ENCODE peak calls at places on chromosomes 1 and 21, in four cellular contexts. H, R, I and Q are unnamed samples.

GRCh38 chr1:243462929-243463697 is 207.3 kb downstream of the SDCCAG8 start:
- DNase-seq in R (no peak), H (no peak), I (no peak), Q (no peak)

GRCh38 chr1:157852476-157852875 is 10.9 kb upstream of the CD5L start:
- DNase-seq in R (no peak), I (no peak), H (no peak), Q (peak)

GRCh38 chr1:14598498-14599172 is at the start of gene KAZN:
- DNase-seq in I (peak), H (peak), R (peak), Q (no peak)

GRCh38 chr1:166695115-166695514 is 144.2 kb upstream of the POGK start:
- DNase-seq in H (no peak), R (no peak), I (no peak), Q (no peak)

GRCh38 chr1:56816264-56816663 is 2.9 kb downstream of the FYB2 start:
- DNase-seq in I (no peak), H (no peak), R (no peak), Q (no peak)

GRCh38 chr1:64624446-64624766 is 120.5 kb upstream of the RAVER2 start:
- DNase-seq in H (no peak), R (peak), I (peak), Q (peak)

GRCh38 chr1:198657550-198658064 is 18.8 kb downstream of the PTPRC start:
- DNase-seq in I (no peak), H (peak), R (no peak), Q (peak)

GRCh38 chr1:44406761-44407429 is 1.8 kb downstream of the RNF220 start:
- DNase-seq in I (peak), H (peak), R (peak), Q (no peak)

GRCh38 chr1:201535046-201535777 is 3.7 kb upstream of the NAV1 start:
- DNase-seq in I (no peak), H (peak), R (no peak), Q (peak)

GRCh38 chr21:46126321-46127238 is 28.7 kb downstream of the COL6A2 start:
- DNase-seq in R (peak), I (no peak), H (no peak), Q (no peak)

GRCh38 chr1:68600049-68600661 is 103.3 kb upstream of the DEPDC1 start:
- DNase-seq in I (no peak), R (peak), H (no peak), Q (no peak)

GRCh38 chr1:27436204-27437159 is 44.1 kb downstream of the GPR3 start:
- DNase-seq in R (no peak), I (no peak), H (peak), Q (peak)

GRCh38 chr1:25148673-25149300 is 83.5 kb downstream of the SYF2 start:
- DNase-seq in H (no peak), R (no peak), I (peak), Q (no peak)

GRCh38 chr1:31423418-31423947 is 10.5 kb downstream of the SERINC2 start:
- DNase-seq in H (no peak), I (no peak), R (no peak), Q (no peak)

GRCh38 chr1:153400244-153400643 is 9.4 kb upstream of the S100A8 start:
- DNase-seq in H (no peak), R (no peak), I (no peak), Q (no peak)

GRCh38 chr1:201094829-201095228 is 17.4 kb downstream of the CACNA1S start:
- DNase-seq in I (no peak), H (no peak), R (no peak), Q (no peak)

GRCh38 chr21:25691931-25692330 is 42.8 kb downstream of the ATP5PF start:
- DNase-seq in R (no peak), I (no peak), H (no peak), Q (no peak)

GRCh38 chr1:198399452-198399851 is 141.0 kb downstream of the ATP6V1G3 start:
- DNase-seq in I (no peak), R (no peak), H (no peak), Q (no peak)

GRCh38 chr1:7384679-7385078 is 386.4 kb upstream of the VAMP3 start:
- DNase-seq in R (no peak), I (no peak), H (no peak), Q (no peak)

DNA sequence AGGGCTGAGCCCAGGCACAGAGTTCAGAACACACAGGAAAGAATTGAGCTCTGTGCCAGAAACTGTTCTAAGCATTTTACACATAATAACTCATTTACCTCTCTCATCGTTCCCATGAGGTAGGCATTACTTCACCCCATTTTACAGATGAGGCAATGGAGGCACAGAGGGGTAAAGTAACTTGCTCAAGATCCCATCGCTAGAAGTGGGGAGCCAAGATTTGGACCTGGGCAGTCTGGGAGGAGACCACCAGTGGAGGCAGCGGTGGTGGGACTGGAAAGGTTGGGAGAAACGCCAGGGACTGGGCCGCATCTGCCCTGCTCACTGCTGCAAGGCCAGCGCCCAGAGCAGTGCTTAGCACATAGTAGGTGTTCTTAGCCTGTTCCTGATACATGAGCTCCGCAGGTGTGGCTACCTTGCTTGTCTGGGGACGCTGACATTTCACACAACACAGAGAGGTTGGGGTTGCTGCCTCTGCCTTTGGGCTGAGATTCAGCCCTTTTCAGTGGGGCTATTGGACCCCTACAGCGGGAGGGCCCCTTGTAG is 27.8 kb upstream of the EPS8L3 start:
- DNase-seq in I (no peak), R (no peak), H (no peak), Q (no peak)
- H3K4me3 ChIP-seq in I (no peak), R (no peak), H (no peak), Q (no peak)

GRCh38 chr1:160374701-160375443 is 8.0 kb downstream of the NHLH1 start:
- DNase-seq in I (no peak), R (peak), H (no peak), Q (no peak)
- H3K4me3 ChIP-seq in I (no peak), R (no peak), H (no peak), Q (no peak)

DNA sequence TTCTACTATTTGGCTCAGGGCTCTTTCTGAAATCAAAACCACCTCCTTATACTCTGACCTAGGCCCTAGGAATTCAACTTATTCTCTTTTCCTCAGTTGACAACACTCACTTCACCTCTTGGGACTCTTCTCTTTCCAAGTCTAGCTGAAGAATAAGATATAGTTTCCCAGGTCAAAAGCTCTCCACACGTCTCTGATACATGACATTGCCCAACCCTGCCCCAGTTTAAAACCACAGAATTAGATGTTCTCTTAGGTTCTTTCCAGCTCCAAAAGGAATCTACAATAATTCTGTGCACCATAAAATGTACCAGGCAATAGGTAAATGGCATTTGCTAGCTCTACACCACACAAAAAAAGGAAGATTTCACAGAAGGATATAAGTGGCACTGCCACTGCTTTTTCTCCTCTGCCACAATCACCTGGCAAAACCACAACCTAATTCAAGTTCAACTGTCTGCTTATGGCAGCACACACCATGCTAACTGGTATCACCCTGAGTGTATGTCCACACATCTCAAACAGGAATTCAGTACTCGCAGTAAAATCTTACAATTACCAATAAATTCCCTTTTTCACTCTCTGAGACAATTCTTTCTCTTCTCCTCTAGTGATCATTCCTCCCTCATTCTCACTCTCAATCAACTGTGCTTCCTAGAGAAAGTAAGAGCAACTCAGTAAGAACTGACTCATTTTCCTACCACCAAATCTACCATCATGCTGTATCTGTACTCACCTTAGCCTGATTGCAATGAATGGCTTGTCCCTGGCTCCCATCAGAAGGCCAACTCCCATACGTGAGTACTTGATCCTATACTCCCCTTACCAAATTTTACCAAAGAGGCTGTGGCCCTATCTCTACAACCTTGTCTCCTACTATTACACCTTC is 27.3 kb downstream of the ZBTB8OS start:
- DNase-seq in H (no peak), I (no peak), R (no peak), Q (no peak)
- H3K4me3 ChIP-seq in H (no peak), I (no peak), R (no peak), Q (no peak)

DNA sequence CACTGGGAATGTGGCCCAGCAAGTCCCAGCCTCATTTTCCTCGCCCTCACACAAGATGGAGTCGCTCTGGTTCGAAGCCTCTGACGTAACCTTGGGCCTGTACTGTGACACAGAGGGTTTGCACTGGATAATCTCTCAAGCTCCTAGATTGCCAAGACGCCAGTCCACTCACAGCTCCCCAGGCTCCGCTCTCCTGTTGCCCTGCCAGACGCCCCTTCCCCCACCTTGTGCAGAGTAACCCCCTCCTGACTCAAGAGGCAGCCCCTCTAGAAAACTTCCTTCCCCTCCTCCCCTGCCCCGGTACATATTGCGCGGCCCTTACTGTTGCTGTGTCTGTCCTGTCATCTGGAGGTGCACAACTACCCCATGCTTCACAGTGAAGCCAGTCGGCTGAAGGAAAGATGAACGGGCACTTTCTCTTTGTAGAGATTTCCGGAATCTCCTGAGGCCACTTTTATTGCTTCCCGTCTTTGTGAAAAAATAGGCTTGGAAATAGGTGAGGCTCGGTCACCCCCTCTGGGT is 996 bp upstream of the KIAA1614 start:
- DNase-seq in H (peak), R (no peak), I (no peak), Q (no peak)
- H3K4me3 ChIP-seq in H (peak), R (peak), I (peak), Q (peak)

GRCh38 chr1:34795916-34796315 is 3.1 kb downstream of the GJA4 start:
- DNase-seq in H (no peak), I (no peak), R (no peak), Q (no peak)
- H3K4me3 ChIP-seq in H (no peak), I (no peak), R (no peak), Q (no peak)

GRCh38 chr21:35045539-35046222 is 3.4 kb downstream of the RUNX1 start:
- DNase-seq in R (no peak), H (no peak), I (no peak), Q (no peak)

GRCh38 chr21:35046880-35047229 is 2.2 kb downstream of the RUNX1 start:
- DNase-seq in R (no peak), H (no peak), I (no peak), Q (no peak)

GRCh38 chr21:35048183-35048601 is 910 bp downstream of the RUNX1 start:
- DNase-seq in R (no peak), H (peak), I (no peak), Q (no peak)

GRCh38 chr21:35044770-35045538 is 4.1 kb downstream of the RUNX1 start:
- DNase-seq in H (no peak), I (no peak), R (no peak), Q (no peak)

DNA sequence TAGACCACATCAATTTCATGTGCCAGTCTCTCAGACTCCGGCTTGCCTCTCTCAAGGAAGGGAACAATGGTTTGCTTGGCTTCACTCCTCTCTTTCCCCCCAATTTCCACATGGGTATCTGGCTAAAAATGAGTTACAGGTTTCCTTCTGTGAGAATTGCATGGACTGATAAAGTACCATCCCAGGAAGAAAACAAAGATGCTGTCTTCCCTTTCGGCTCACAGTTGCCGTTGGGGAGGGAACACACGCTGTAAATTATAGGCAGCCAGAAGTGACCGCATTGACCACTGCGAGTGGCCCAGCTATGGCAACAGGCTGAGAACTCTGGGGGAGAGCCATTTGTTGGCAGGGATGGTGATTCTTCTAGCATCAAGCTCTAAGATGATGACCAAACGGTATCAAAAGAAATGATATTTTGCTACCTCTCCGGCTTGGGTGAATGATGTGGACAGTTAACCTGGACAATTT is 2.8 kb downstream of the RUNX1 start:
- DNase-seq in I (no peak), H (no peak), R (no peak), Q (no peak)
- H3K4me3 ChIP-seq in I (no peak), H (no peak), R (no peak), Q (peak)

GRCh38 chr1:156659672-156659993 is 17.6 kb downstream of the NES start:
- DNase-seq in I (no peak), H (no peak), R (no peak), Q (no peak)

GRCh38 chr1:156658945-156659574 is 17.1 kb downstream of the BCAN start:
- DNase-seq in R (no peak), H (no peak), I (no peak), Q (no peak)

GRCh38 chr1:156658496-156658895 is 16.6 kb downstream of the BCAN start:
- DNase-seq in R (no peak), H (no peak), I (no peak), Q (no peak)

GRCh38 chr1:156660752-156661112 is 16.5 kb downstream of the NES start:
- DNase-seq in H (no peak), R (no peak), I (no peak), Q (no peak)

DNA sequence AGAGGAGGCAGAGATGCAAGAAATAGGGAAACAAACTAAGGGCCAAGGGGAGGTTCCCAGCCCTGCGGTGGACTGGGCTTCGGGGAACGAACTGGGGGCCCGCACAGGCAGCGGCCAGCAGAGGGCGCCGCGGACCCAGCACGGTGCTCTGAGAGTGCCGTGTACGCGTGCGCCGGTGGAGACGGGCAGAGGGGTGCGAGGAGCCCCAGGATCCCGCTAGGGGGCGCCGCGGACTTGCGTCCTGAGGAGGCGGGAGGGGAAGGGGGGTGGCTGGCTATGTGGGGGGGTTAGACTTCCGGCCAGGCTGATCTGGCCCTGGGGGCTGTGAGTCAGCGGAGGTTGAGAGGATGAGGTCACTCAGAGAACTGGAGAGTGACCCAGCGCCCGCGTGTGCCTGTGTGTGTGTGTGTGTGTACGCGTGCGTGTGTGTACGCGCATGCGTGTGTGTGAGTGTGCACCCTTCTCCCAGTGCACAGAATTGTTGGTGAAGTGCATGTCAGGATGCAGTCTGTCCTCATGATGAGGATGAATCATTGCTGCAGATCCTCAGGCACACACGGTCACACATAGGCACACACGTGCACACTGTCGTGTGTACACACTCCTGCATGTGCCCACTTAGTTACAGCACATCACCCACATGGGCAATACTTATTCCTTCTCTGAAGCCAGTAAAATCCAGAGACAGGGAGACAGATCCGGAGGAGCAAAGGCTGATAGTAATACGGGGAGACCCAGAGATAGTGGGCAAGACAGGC is 17.0 kb downstream of the NES start:
- DNase-seq in R (peak), H (peak), I (peak), Q (peak)
- H3K4me3 ChIP-seq in R (no peak), H (no peak), I (peak), Q (no peak)

GRCh38 chr1:3226664-3227371 is 157.8 kb downstream of the PRDM16 start:
- DNase-seq in I (no peak), H (no peak), R (no peak), Q (no peak)

GRCh38 chr1:3229081-3229725 is 160.2 kb downstream of the PRDM16 start:
- DNase-seq in I (no peak), R (no peak), H (no peak), Q (no peak)

GRCh38 chr1:3226191-3226590 is 157.2 kb downstream of the PRDM16 start:
- DNase-seq in H (no peak), R (no peak), I (no peak), Q (no peak)

GRCh38 chr1:3225668-3226067 is 156.7 kb downstream of the PRDM16 start:
- DNase-seq in R (no peak), H (no peak), I (no peak), Q (no peak)

DNA sequence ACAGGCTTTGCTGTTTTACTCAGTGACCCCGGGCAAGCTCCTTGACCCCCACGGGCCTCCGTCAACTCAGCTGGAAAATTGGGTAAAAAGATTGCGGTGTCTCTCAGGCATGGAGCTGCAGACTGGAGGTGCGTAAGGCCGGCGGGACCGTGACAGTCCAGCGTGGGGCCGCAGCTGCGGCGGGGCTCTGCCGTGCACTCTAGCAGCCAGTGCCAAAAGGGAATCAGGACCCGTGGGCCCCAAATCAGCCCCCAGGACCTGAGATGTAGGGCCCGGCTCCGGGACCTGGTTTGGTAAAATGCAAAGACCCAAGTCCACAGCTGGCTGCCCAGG is 158.3 kb downstream of the PRDM16 start:
- DNase-seq in R (no peak), I (no peak), H (no peak), Q (no peak)
- H3K4me3 ChIP-seq in R (no peak), I (no peak), H (no peak), Q (no peak)